ENCODE peak calls at places on chromosomes 1 and 21, in six cellular contexts. O is endodermal cell, I is colonic mucosa, G is K562, M is neural progenitor cell, D is mammary epithelial cell. L is an unnamed sample.

GRCh38 chr21:41846033-41846317 is 33.2 kb downstream of the PRDM15 start:
- DNase-seq in O (no peak), I (no peak), D (no peak), G (no peak), M (no peak), L (no peak)

GRCh38 chr1:156684227-156684782 is 7.1 kb upstream of the NES start:
- DNase-seq in M (no peak), O (no peak), G (no peak), I (no peak), D (peak), L (no peak)

GRCh38 chr21:32347351-32347750 is 45.5 kb downstream of the URB1 start:
- DNase-seq in I (no peak), D (no peak), O (no peak), M (no peak), G (no peak), L (no peak)

GRCh38 chr1:221719987-221720386 is 21.9 kb downstream of the DUSP10 start:
- DNase-seq in M (no peak), G (no peak), D (no peak), O (no peak), I (no peak), L (no peak)

GRCh38 chr1:9721606-9722377 is 70.3 kb downstream of the PIK3CD start:
- DNase-seq in O (peak), D (no peak), G (peak), I (peak), M (peak), L (no peak)

GRCh38 chr1:200525167-200526123 is 95.1 kb downstream of the KIF14 start:
- DNase-seq in G (no peak), M (no peak), O (no peak), I (no peak), D (no peak), L (no peak)

GRCh38 chr1:189500777-189501176 is 976.9 kb downstream of the BRINP3 start:
- DNase-seq in G (no peak), I (no peak), O (no peak), M (no peak), D (no peak), L (no peak)

GRCh38 chr1:40014253-40014706 is 26.2 kb upstream of the CAP1 start:
- DNase-seq in G (no peak), I (no peak), O (peak), D (no peak), M (no peak), L (no peak)

GRCh38 chr1:107964397-107965111 is 426 bp downstream of the VAV3 start:
- DNase-seq in G (no peak), O (peak), D (peak), M (peak), I (peak), L (no peak)

GRCh38 chr1:167898578-167899222 is 15.2 kb downstream of the ADCY10 start:
- DNase-seq in D (no peak), G (peak), M (no peak), O (no peak), I (no peak), L (no peak)

GRCh38 chr21:25385912-25386474 is 221.3 kb downstream of the MRPL39 start:
- DNase-seq in I (no peak), O (peak), G (peak), M (peak), D (peak), L (peak)

GRCh38 chr1:42319871-42320484 is 15.1 kb downstream of the FOXJ3 start:
- DNase-seq in G (no peak), D (no peak), I (peak), M (no peak), O (no peak), L (no peak)

GRCh38 chr1:187840557-187840956 is 1011.8 kb downstream of the PLA2G4A start:
- DNase-seq in D (no peak), I (no peak), G (no peak), M (no peak), O (no peak), L (no peak)

GRCh38 chr1:186643600-186643999 is 36.6 kb downstream of the PTGS2 start:
- DNase-seq in D (peak), M (no peak), I (no peak), G (no peak), O (no peak), L (no peak)

GRCh38 chr1:99533909-99534907 is 111.7 kb upstream of the PALMD start:
- DNase-seq in G (no peak), O (no peak), I (no peak), D (no peak), M (no peak), L (no peak)

GRCh38 chr1:27342391-27342777 is 562 bp downstream of the SYTL1 start:
- DNase-seq in I (no peak), M (no peak), D (no peak), O (peak), G (no peak), L (no peak)

GRCh38 chr1:8816831-8817412 is 518 bp downstream of the RERE start:
- DNase-seq in D (peak), M (peak), G (peak), O (peak), I (peak), L (no peak)

GRCh38 chr1:232699814-232700213 is 69.9 kb upstream of the SIPA1L2 start:
- DNase-seq in G (no peak), I (no peak), M (no peak), O (no peak), D (no peak), L (no peak)

GRCh38 chr1:152981181-152981871 is 2.6 kb upstream of the SPRR1A start:
- DNase-seq in I (no peak), M (no peak), D (no peak), G (no peak), O (no peak), L (no peak)

GRCh38 chr21:33265664-33266049 is 510 bp upstream of the IL10RB start:
- DNase-seq in O (peak), G (peak), I (peak), D (peak), M (peak), L (no peak)

GRCh38 chr1:228336308-228337030 is 70.2 kb downstream of the TRIM11 start:
- DNase-seq in O (no peak), D (no peak), M (no peak), G (no peak), I (no peak), L (no peak)

GRCh38 chr1:66284746-66285145 is 249.2 kb upstream of the SGIP1 start:
- DNase-seq in D (no peak), G (no peak), O (no peak), M (no peak), I (no peak), L (no peak)

GRCh38 chr21:34023691-34024381 is 49.5 kb upstream of the MRPS6 start:
- DNase-seq in M (no peak), G (no peak), O (no peak), D (no peak), I (no peak), L (no peak)

GRCh38 chr1:169138866-169139670 is 32.6 kb downstream of the ATP1B1 start:
- DNase-seq in D (peak), I (no peak), G (no peak), M (no peak), O (no peak), L (no peak)

GRCh38 chr1:26112407-26112775 is 767 bp downstream of the PDIK1L start:
- DNase-seq in G (no peak), D (no peak), M (no peak), O (no peak), I (no peak), L (no peak)

GRCh38 chr1:58496042-58496441 is 50.5 kb downstream of the OMA1 start:
- DNase-seq in O (no peak), M (no peak), D (no peak), G (no peak), I (no peak), L (no peak)
- H3K9ac ChIP-seq in O (no peak), M (no peak), D (no peak), G (no peak), I (no peak), L (no peak)

DNA sequence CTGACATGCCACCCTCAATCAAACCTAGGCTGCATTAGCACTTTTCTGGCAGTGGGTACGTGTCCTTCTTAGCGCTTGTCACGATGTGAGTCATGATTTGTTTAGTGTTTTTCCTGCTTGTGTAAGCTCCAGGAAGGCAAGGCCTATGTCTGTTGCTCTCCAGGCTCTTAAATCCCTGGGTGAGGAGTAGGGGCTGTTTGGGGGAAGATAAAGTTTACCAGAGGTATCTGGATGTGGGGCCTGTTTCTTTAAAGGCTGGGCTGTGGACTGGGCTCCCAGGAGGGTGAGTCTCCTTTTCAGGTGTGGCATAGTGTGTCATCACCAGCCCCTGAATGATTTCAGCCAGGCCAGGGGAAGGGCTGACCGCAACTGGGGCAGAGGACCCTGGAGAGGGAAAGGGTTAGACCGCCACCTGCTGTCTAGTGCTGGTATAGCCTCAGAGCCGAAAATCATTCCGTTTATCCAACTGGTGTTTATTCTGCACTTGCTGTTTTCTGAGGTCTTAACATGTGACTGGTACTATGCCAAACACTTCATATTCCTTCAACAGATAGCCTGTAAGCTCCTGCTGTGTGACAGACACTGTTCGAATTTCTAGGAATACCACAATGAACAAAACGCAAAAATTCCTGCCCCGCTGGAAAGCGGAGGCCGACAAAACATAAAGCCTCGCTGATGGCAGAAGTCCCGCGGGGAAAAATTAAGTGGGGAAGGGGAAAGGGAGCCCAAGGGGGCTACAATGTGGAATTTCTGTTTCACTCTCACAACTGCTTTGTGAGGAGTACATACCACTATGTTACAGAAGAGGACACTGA is 9.7 kb downstream of the SERINC2 start:
- DNase-seq in O (peak), M (peak), I (peak), G (peak), D (peak), L (peak)
- H3K9ac ChIP-seq in O (no peak), M (no peak), I (no peak), G (no peak), D (peak), L (peak)

GRCh38 chr21:45550552-45551210 is 8.4 kb upstream of the SLC19A1 start:
- DNase-seq in M (no peak), O (peak), G (no peak), D (no peak), I (no peak), L (no peak)
- H3K9ac ChIP-seq in M (no peak), O (no peak), G (peak), D (no peak), I (no peak), L (peak)

GRCh38 chr1:160307455-160307854 is 22.5 kb upstream of the PEX19 start:
- DNase-seq in I (no peak), O (peak), D (no peak), G (no peak), M (peak), L (no peak)
- H3K9ac ChIP-seq in I (no peak), O (no peak), D (no peak), G (no peak), M (peak), L (no peak)

L was measured in HCT116.